ENCODE peak calls at places on chromosome 16, in four cellular contexts. X is NCI-H460; T is Kasumi-1; S is central memory CD4-positive, alpha-beta T cell. Q is an unnamed sample.

GRCh38 chr16:86030116-86030515 is 131.2 kb downstream of the IRF8 start:
- DNase-seq in X (no peak), T (no peak), S (no peak), Q (no peak)

GRCh38 chr16:880471-881171 is 80.1 kb upstream of the GNG13 start:
- DNase-seq in X (no peak), T (no peak), S (no peak), Q (no peak)

GRCh38 chr16:50901062-50901461 is 159.2 kb downstream of the CYLD start:
- DNase-seq in X (no peak), T (no peak), S (no peak), Q (no peak)

GRCh38 chr16:48011888-48012658 is 143.7 kb downstream of the ABCC12 start:
- DNase-seq in X (no peak), T (no peak), S (no peak), Q (no peak)

GRCh38 chr16:24409045-24409444 is 130.3 kb upstream of the RBBP6 start:
- DNase-seq in X (no peak), T (no peak), S (no peak), Q (no peak)

GRCh38 chr16:54817432-54817831 is 113.2 kb upstream of the IRX5 start:
- DNase-seq in X (no peak), T (peak), S (no peak), Q (no peak)

GRCh38 chr16:30535777-30536190 is 1.1 kb upstream of the ZNF747 start:
- DNase-seq in X (no peak), T (peak), S (peak), Q (peak)

GRCh38 chr16:23934610-23935009 is 98.8 kb downstream of the PRKCB start:
- DNase-seq in X (no peak), T (no peak), S (no peak), Q (no peak)

GRCh38 chr16:30903002-30903401 is 6.6 kb downstream of the CTF1 start:
- DNase-seq in X (no peak), T (peak), S (no peak), Q (no peak)

GRCh38 chr16:84505249-84506156 is 1.0 kb upstream of the MEAK7 start:
- DNase-seq in X (no peak), T (no peak), S (no peak), Q (no peak)

GRCh38 chr16:54194008-54194731 is 92.4 kb downstream of the IRX3 start:
- DNase-seq in X (no peak), T (no peak), S (no peak), Q (peak)